ENCODE peak calls at places on chromosomes 1 and 21, in eight cellular contexts. R, X, W, P, C, B, K and Y are unnamed samples.
A peak's percentile ranks its signal among the peaks of the same experiment; 100 is the strongest.

GRCh38 chr21:38258803-38259485 is 2.2 kb downstream of the KCNJ15 start:
- DNase-seq in K (no peak), B (no peak), P (peak; percentile 39), X (no peak), R (peak; percentile 78), C (no peak), W (no peak), Y (no peak)

GRCh38 chr1:209202826-209203439 is 380.6 kb upstream of the CAMK1G start:
- DNase-seq in K (peak; percentile 58), P (peak; percentile 64), B (no peak), R (peak; percentile 53), X (no peak), C (no peak), W (no peak), Y (no peak)

GRCh38 chr21:15820857-15821256 is 91.1 kb downstream of the USP25 start:
- DNase-seq in X (no peak), C (no peak), B (no peak), R (no peak), K (no peak), P (peak; percentile 57), W (no peak), Y (no peak)

GRCh38 chr1:186683637-186684410 is 3.6 kb upstream of the PTGS2 start:
- DNase-seq in P (no peak), X (no peak), C (no peak), R (no peak), B (no peak), K (no peak), W (no peak), Y (no peak)

GRCh38 chr1:108082741-108083562 is 117.2 kb downstream of the SLC25A24 start:
- DNase-seq in W (no peak), C (no peak), B (no peak), X (no peak), K (no peak), R (no peak), P (no peak), Y (no peak)

GRCh38 chr1:201022178-201022823 is 1.2 kb downstream of the KIF21B start:
- DNase-seq in P (no peak), K (no peak), W (no peak), R (no peak), X (no peak), C (no peak), B (no peak), Y (no peak)

GRCh38 chr1:201020040-201020591 is 3.4 kb downstream of the KIF21B start:
- DNase-seq in R (no peak), P (no peak), X (no peak), W (no peak), B (no peak), C (no peak), K (no peak), Y (no peak)

GRCh38 chr21:41664881-41665765 is 101.7 kb downstream of the RIPK4 start:
- DNase-seq in R (peak; percentile 71), B (no peak), P (peak; percentile 98), X (no peak), C (no peak), K (no peak), W (no peak), Y (no peak)

GRCh38 chr1:27912429-27912828 is 22.4 kb upstream of the SMPDL3B start:
- DNase-seq in X (no peak), K (no peak), B (no peak), P (no peak), W (no peak), C (no peak), R (no peak), Y (no peak)

GRCh38 chr1:205247130-205247921 is 19.6 kb downstream of the TMCC2 start:
- DNase-seq in P (no peak), R (no peak), K (no peak), X (peak; percentile 54), W (no peak), C (no peak), B (no peak), Y (no peak)

GRCh38 chr1:18182518-18183160 is 75.0 kb downstream of the IGSF21 start:
- DNase-seq in C (no peak), K (no peak), W (no peak), B (no peak), X (no peak), P (peak; percentile 1), R (peak; percentile 51), Y (no peak)

GRCh38 chr21:25872271-25872670 is 137.5 kb downstream of the GABPA start:
- DNase-seq in K (no peak), C (no peak), W (no peak), X (no peak), R (no peak), B (no peak), P (no peak), Y (no peak)

GRCh38 chr1:56644941-56645662 is at the start of gene PRKAA2:
- DNase-seq in X (peak; percentile 69), W (no peak), P (peak; percentile 37), K (peak; percentile 31), B (peak; percentile 69), C (no peak), R (no peak), Y (no peak)

GRCh38 chr1:86159800-86160199 is 3.2 kb upstream of the COL24A1 start:
- DNase-seq in K (no peak), W (no peak), C (no peak), P (no peak), X (no peak), B (no peak), R (no peak), Y (no peak)

GRCh38 chr21:18155508-18156193 is 89.0 kb upstream of the CHODL start:
- DNase-seq in R (no peak), X (no peak), W (no peak), C (no peak), K (no peak), P (no peak), B (peak; percentile 26), Y (no peak)

GRCh38 chr1:228793032-228793431 is 57.8 kb downstream of the RHOU start:
- DNase-seq in R (no peak), B (no peak), K (no peak), W (no peak), C (no peak), P (no peak), X (no peak), Y (no peak)

GRCh38 chr1:69595486-69595885 is 27.8 kb downstream of the LRRC7 start:
- DNase-seq in B (no peak), W (no peak), C (no peak), X (no peak), R (no peak), K (no peak), P (no peak), Y (no peak)

GRCh38 chr1:17837631-17838030 is 82.5 kb downstream of the ACTL8 start:
- DNase-seq in X (no peak), B (no peak), C (no peak), R (no peak), W (no peak), P (no peak), K (no peak), Y (no peak)